ENCODE peak calls at places on chromosomes 2 and 18, in five cellular contexts. One of them, this sample, is unnamed.

GRCh38 chr18:3427944-3428343 is 22.0 kb upstream of the TGIF1 start:
- DNase-seq in neural crest cell: no peak
- DNase-seq in A549: no peak
- DNase-seq in upper lobe of left lung: no peak
- DNase-seq in spleen: no peak
- DNase-seq in this sample: no peak

GRCh38 chr2:173652311-173652710 is 297.6 kb downstream of the CDCA7 start:
- DNase-seq in spleen: no peak
- DNase-seq in neural crest cell: no peak
- DNase-seq in upper lobe of left lung: no peak
- DNase-seq in A549: peak; percentile 60
- DNase-seq in this sample: no peak

GRCh38 chr2:53631313-53632125 is 136.1 kb upstream of the CHAC2 start:
- DNase-seq in neural crest cell: no peak
- DNase-seq in spleen: no peak
- DNase-seq in upper lobe of left lung: no peak
- DNase-seq in A549: no peak
- DNase-seq in this sample: no peak

GRCh38 chr2:202064206-202064880 is 8.7 kb upstream of the KIAA2012 start:
- DNase-seq in neural crest cell: peak; percentile 36
- DNase-seq in spleen: no peak
- DNase-seq in upper lobe of left lung: peak; percentile 56
- DNase-seq in A549: no peak
- DNase-seq in this sample: no peak

GRCh38 chr2:184472481-184472880 is 125.8 kb upstream of the ZNF804A start:
- DNase-seq in neural crest cell: no peak
- DNase-seq in spleen: no peak
- DNase-seq in A549: no peak
- DNase-seq in upper lobe of left lung: no peak
- DNase-seq in this sample: no peak

GRCh38 chr18:72726201-72726600 is 141.6 kb downstream of the NETO1 start:
- DNase-seq in spleen: no peak
- DNase-seq in neural crest cell: no peak
- DNase-seq in A549: no peak
- DNase-seq in upper lobe of left lung: no peak
- DNase-seq in this sample: no peak

GRCh38 chr2:227147023-227147422 is 17.0 kb downstream of the COL4A4 start:
- DNase-seq in neural crest cell: no peak
- DNase-seq in spleen: no peak
- DNase-seq in upper lobe of left lung: no peak
- DNase-seq in A549: no peak
- DNase-seq in this sample: no peak

GRCh38 chr2:240834377-240834975 is 14.5 kb upstream of the KIF1A start:
- DNase-seq in spleen: peak; percentile 64
- DNase-seq in neural crest cell: no peak
- DNase-seq in upper lobe of left lung: no peak
- DNase-seq in A549: no peak
- DNase-seq in this sample: no peak

GRCh38 chr2:203758841-203759691 is 52.6 kb downstream of the CD28 start:
- DNase-seq in spleen: no peak
- DNase-seq in neural crest cell: no peak
- DNase-seq in upper lobe of left lung: no peak
- DNase-seq in A549: no peak
- DNase-seq in this sample: no peak

GRCh38 chr18:11387880-11388279 is 221.5 kb upstream of the SLC35G4 start:
- DNase-seq in spleen: no peak
- DNase-seq in neural crest cell: no peak
- DNase-seq in A549: peak; percentile 35
- DNase-seq in upper lobe of left lung: peak; percentile 30
- DNase-seq in this sample: no peak
- TF ChIP-seq CTCF in spleen: peak; percentile 8
- TF ChIP-seq CTCF in neural crest cell: no peak
- TF ChIP-seq CTCF in A549: no peak
- TF ChIP-seq CTCF in upper lobe of left lung: no peak
- TF ChIP-seq CTCF in this sample: no peak

DNA sequence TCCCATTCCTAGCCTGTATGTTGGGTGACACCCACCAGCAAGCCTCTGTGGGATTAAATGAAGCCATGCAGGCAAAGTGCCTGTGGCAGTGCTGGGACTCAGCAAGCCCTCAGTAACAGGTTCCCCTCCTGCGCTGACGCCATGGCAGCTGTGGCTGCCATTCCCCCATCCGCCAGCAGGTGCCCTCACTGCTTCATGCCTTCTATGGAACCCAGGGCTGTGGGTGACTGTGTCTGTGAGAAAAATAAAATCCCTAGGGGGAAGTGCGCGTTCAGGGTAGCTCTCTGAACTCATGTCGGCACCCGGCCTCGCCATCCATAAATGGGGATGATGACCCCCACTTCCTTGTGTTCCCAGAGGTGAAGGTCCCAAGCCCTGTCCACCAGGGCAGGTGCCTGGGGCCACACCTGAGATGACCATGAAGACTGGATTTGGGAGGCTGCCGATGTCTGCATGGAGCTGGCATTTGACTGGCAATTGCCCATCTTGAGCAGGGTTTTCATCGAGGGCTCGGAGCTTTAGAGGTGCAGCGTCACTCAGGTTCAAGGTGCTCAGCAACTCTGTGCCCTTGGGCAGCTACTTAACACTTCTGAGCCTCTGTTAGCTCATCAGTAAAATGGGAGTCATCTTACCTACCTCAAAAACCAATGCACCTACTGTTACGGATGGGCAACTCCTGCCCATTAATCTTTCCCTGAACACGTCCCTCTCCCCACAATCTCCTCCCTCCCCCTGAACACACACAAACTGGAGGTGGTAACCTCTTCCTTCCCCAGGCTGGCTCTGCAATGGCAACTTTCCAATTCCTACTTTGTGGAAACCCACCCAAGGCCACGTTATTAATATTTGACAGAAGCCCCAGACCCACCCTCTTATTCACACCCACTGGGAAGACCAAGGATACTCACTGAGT is 2.9 kb upstream of the MAL start:
- DNase-seq in spleen: peak; percentile 86
- DNase-seq in A549: peak; percentile 67
- DNase-seq in neural crest cell: peak; percentile 86
- DNase-seq in upper lobe of left lung: peak; percentile 70
- DNase-seq in this sample: peak; percentile 89
- TF ChIP-seq CTCF in spleen: peak; percentile 79
- TF ChIP-seq CTCF in A549: peak; percentile 70
- TF ChIP-seq CTCF in neural crest cell: peak; percentile 88
- TF ChIP-seq CTCF in upper lobe of left lung: peak; percentile 84
- TF ChIP-seq CTCF in this sample: peak; percentile 89

GRCh38 chr18:6113650-6114049 is 218.3 kb upstream of the TMEM200C start:
- DNase-seq in spleen: no peak
- DNase-seq in neural crest cell: no peak
- DNase-seq in upper lobe of left lung: no peak
- DNase-seq in A549: no peak
- DNase-seq in this sample: no peak

GRCh38 chr18:6120820-6121279 is 225.5 kb upstream of the TMEM200C start:
- DNase-seq in spleen: no peak
- DNase-seq in A549: no peak
- DNase-seq in neural crest cell: no peak
- DNase-seq in upper lobe of left lung: no peak
- DNase-seq in this sample: no peak

GRCh38 chr18:6115710-6116109 is 220.4 kb upstream of the TMEM200C start:
- DNase-seq in spleen: no peak
- DNase-seq in A549: no peak
- DNase-seq in upper lobe of left lung: no peak
- DNase-seq in neural crest cell: no peak
- DNase-seq in this sample: no peak

DNA sequence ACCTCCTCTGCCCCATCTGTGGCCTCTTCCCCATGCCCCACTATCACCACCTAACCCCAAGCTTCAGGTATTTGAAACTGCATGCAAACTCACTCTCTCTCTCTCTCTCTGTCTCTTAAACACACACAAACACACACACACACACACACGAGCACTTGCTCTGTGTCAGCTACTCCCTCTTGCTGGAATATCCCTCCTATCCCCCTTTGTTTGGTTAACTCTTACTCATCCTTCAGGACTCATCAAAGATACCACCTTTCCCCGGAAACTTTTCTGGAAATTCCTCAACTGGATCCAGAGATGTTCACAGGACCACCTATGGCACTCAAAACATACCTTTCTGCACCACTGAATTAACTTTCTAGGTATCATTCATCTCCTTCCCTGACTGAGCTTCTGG is 222.8 kb upstream of the TMEM200C start:
- DNase-seq in upper lobe of left lung: no peak
- DNase-seq in spleen: no peak
- DNase-seq in A549: no peak
- DNase-seq in neural crest cell: no peak
- DNase-seq in this sample: no peak
- TF ChIP-seq CTCF in upper lobe of left lung: no peak
- TF ChIP-seq CTCF in spleen: no peak
- TF ChIP-seq CTCF in A549: no peak
- TF ChIP-seq CTCF in neural crest cell: no peak
- TF ChIP-seq CTCF in this sample: no peak

GRCh38 chr2:181371195-181371594 is 86.0 kb upstream of the ITGA4 start:
- DNase-seq in A549: no peak
- DNase-seq in neural crest cell: no peak
- DNase-seq in spleen: no peak
- DNase-seq in upper lobe of left lung: no peak
- DNase-seq in this sample: no peak

GRCh38 chr2:181372656-181373055 is 84.5 kb upstream of the ITGA4 start:
- DNase-seq in neural crest cell: no peak
- DNase-seq in upper lobe of left lung: no peak
- DNase-seq in spleen: no peak
- DNase-seq in A549: no peak
- DNase-seq in this sample: no peak

GRCh38 chr2:181374741-181375675 is 82.2 kb upstream of the ITGA4 start:
- DNase-seq in neural crest cell: no peak
- DNase-seq in upper lobe of left lung: no peak
- DNase-seq in A549: no peak
- DNase-seq in spleen: no peak
- DNase-seq in this sample: no peak

GRCh38 chr2:181370126-181370525 is 87.1 kb upstream of the ITGA4 start:
- DNase-seq in spleen: no peak
- DNase-seq in A549: no peak
- DNase-seq in neural crest cell: no peak
- DNase-seq in upper lobe of left lung: no peak
- DNase-seq in this sample: no peak

DNA sequence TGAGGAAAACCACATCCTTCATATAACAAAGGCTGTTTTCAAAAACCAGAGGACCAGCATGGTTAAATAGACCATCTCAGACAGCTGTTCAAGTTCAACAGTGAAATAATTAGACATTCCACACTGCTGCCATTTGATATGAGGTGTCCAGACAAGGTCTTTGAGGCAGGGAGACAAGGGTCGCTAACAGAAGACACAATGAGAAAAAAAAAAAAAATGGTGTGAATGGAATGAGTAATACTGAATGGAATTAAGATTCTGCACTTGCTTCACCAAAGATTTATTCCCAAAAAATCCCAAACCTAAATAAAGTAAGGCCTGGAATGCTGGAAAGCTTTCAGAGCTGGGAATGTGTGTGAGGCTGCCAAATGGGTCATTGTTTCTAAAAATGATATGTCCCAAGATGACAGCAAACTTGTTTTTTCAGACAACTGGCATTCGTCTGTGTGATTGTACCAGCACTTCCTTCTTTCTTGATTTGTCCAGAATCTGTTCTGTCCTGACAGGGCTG is 85.3 kb upstream of the ITGA4 start:
- DNase-seq in neural crest cell: no peak
- DNase-seq in upper lobe of left lung: no peak
- DNase-seq in spleen: no peak
- DNase-seq in A549: no peak
- DNase-seq in this sample: no peak
- TF ChIP-seq CTCF in neural crest cell: no peak
- TF ChIP-seq CTCF in upper lobe of left lung: no peak
- TF ChIP-seq CTCF in spleen: no peak
- TF ChIP-seq CTCF in A549: no peak
- TF ChIP-seq CTCF in this sample: no peak

DNA sequence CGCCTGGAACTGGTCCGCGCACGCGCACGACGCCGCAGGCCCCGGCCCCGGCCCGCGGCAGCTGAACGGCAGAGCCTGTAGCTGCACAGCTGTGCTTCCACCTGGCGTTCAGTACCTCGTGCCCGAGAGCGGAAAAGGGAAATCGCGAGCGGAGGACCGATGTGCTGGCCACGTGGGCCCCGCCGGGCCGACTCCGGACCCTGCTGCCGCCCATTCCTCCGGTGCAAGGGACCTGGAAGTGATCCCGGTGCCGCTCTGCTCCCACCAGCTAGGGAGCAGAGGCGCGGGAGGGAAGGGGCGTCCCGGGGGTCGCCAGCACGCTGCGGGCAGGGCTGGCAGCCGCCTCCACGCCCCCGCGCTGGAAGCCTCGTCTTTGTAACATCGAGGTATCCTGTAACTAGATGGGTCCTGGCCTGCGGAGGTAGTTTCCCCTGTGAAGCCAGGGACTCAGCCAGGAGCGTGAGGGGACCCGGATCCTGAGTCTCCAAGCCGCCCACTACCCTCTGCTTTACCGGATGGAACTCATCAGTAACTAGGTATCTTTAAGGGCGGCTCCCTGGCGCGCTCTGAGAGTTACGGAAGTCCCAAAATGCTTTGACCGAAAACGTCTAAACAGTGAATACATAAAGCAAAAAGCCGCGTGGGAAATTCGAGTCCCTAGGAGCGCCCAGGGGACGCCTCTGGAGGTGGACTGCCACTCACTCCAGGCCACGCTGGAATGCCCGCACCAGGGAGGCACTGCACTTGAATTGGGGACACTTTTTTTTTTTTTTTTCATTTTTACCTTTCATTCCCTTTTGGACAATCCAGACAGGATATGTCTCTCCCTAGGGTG is 736 bp upstream of the ODC1 start:
- DNase-seq in upper lobe of left lung: peak; percentile 92
- DNase-seq in A549: peak; percentile 92
- DNase-seq in neural crest cell: peak; percentile 87
- DNase-seq in spleen: peak; percentile 98
- DNase-seq in this sample: peak; percentile 92
- TF ChIP-seq CTCF in upper lobe of left lung: peak; percentile 6
- TF ChIP-seq CTCF in A549: peak; percentile 27
- TF ChIP-seq CTCF in neural crest cell: peak; percentile 34
- TF ChIP-seq CTCF in spleen: no peak
- TF ChIP-seq CTCF in this sample: no peak